ENCODE peak calls at places on chromosome 10, in ten cellular contexts. T, M, R, K, W, E, P, F, C and Q are unnamed samples.

GRCh38 chr10:43685744-43686143 is 37.1 kb upstream of the ZNF32 start:
- DNase-seq in T (no peak), M (no peak), R (no peak), K (no peak), W (no peak), E (no peak), P (no peak), F (no peak), C (no peak), Q (no peak)

GRCh38 chr10:26217396-26218105 is 977 bp downstream of the GAD2 start:
- DNase-seq in T (no peak), M (no peak), R (no peak), K (no peak), W (no peak), E (no peak), P (no peak), F (peak), C (no peak), Q (no peak)

GRCh38 chr10:110992011-110992800 is 72.8 kb downstream of the SHOC2 start:
- DNase-seq in T (no peak), M (peak), R (no peak), K (no peak), W (no peak), E (peak), P (peak), F (no peak), C (peak), Q (no peak)

GRCh38 chr10:1360581-1361164 is 304.5 kb downstream of the WDR37 start:
- DNase-seq in T (no peak), M (peak), R (no peak), K (no peak), W (no peak), E (no peak), P (no peak), F (peak), C (no peak), Q (no peak)

GRCh38 chr10:82496114-82496513 is 621.1 kb downstream of the NRG3 start:
- DNase-seq in T (no peak), M (no peak), R (no peak), K (no peak), W (no peak), E (no peak), P (no peak), F (no peak), C (no peak), Q (no peak)

GRCh38 chr10:97355571-97355975 is 21.0 kb upstream of the FRAT2 start:
- DNase-seq in T (no peak), M (no peak), R (no peak), K (no peak), W (peak), E (peak), P (no peak), F (peak), C (no peak), Q (no peak)

GRCh38 chr10:13809447-13809846 is 222.7 kb downstream of the PRPF18 start:
- DNase-seq in T (no peak), M (no peak), R (no peak), K (no peak), W (no peak), E (no peak), P (no peak), F (peak), C (no peak), Q (no peak)

GRCh38 chr10:112565434-112566053 is 118.5 kb downstream of the VTI1A start:
- DNase-seq in T (no peak), M (peak), R (peak), K (no peak), W (peak), E (peak), P (peak), F (peak), C (peak), Q (no peak)

GRCh38 chr10:5033061-5033770 is 29.6 kb upstream of the AKR1C2 start:
- DNase-seq in T (peak), M (peak), R (peak), K (no peak), W (no peak), E (peak), P (no peak), F (no peak), C (peak), Q (no peak)

GRCh38 chr10:74058658-74059057 is 60.7 kb downstream of the VCL start:
- DNase-seq in T (no peak), M (no peak), R (no peak), K (no peak), W (no peak), E (no peak), P (peak), F (peak), C (no peak), Q (no peak)

GRCh38 chr10:50419091-50419490 is 167.8 kb upstream of the ASAH2 start:
- DNase-seq in T (no peak), M (no peak), R (no peak), K (no peak), W (no peak), E (no peak), P (no peak), F (no peak), C (no peak), Q (no peak)

GRCh38 chr10:60664859-60665258 is 113.4 kb upstream of the CDK1 start:
- DNase-seq in T (no peak), M (peak), R (peak), K (no peak), W (no peak), E (peak), P (no peak), F (no peak), C (peak), Q (no peak)

GRCh38 chr10:44300666-44301649 is 83.9 kb downstream of the CXCL12 start:
- DNase-seq in T (peak), M (peak), R (peak), K (no peak), W (no peak), E (peak), P (peak), F (no peak), C (peak), Q (no peak)

GRCh38 chr10:50392426-50392825 is 141.1 kb upstream of the ASAH2 start:
- DNase-seq in T (no peak), M (no peak), R (no peak), K (no peak), W (no peak), E (no peak), P (no peak), F (peak), C (no peak), Q (no peak)

GRCh38 chr10:49645417-49646255 is 31.8 kb downstream of the CHAT start:
- DNase-seq in T (no peak), M (no peak), R (no peak), K (no peak), W (no peak), E (peak), P (no peak), F (no peak), C (no peak), Q (no peak)

GRCh38 chr10:47160967-47161366 is 139.0 kb upstream of the GDF10 start:
- DNase-seq in T (no peak), M (no peak), R (no peak), K (no peak), W (no peak), E (no peak), P (no peak), F (no peak), C (no peak), Q (no peak)

GRCh38 chr10:86953747-86954680 is 3.4 kb downstream of the MMRN2 start:
- DNase-seq in T (no peak), M (peak), R (no peak), K (peak), W (peak), E (peak), P (no peak), F (peak), C (peak), Q (no peak)

GRCh38 chr10:71075066-71075758 is 137.2 kb upstream of the UNC5B start:
- DNase-seq in T (no peak), M (no peak), R (no peak), K (peak), W (peak), E (no peak), P (no peak), F (no peak), C (no peak), Q (no peak)

GRCh38 chr10:71357792-71358265 is 38.8 kb downstream of the SLC29A3 start:
- DNase-seq in T (no peak), M (no peak), R (no peak), K (no peak), W (no peak), E (no peak), P (no peak), F (peak), C (peak), Q (no peak)

GRCh38 chr10:102140913-102141540 is 8.2 kb downstream of the PPRC1 start:
- DNase-seq in T (no peak), M (no peak), R (no peak), K (no peak), W (no peak), E (no peak), P (no peak), F (no peak), C (no peak), Q (no peak)

GRCh38 chr10:106401161-106401560 is 763.3 kb downstream of the SORCS1 start:
- DNase-seq in T (no peak), M (peak), R (no peak), K (no peak), W (no peak), E (peak), P (no peak), F (no peak), C (peak), Q (no peak)
- TF ChIP-seq CTCF in T (no peak), M (peak), R (peak), K (no peak), W (no peak), E (peak), P (no peak), F (peak), C (peak), Q (no peak)

DNA sequence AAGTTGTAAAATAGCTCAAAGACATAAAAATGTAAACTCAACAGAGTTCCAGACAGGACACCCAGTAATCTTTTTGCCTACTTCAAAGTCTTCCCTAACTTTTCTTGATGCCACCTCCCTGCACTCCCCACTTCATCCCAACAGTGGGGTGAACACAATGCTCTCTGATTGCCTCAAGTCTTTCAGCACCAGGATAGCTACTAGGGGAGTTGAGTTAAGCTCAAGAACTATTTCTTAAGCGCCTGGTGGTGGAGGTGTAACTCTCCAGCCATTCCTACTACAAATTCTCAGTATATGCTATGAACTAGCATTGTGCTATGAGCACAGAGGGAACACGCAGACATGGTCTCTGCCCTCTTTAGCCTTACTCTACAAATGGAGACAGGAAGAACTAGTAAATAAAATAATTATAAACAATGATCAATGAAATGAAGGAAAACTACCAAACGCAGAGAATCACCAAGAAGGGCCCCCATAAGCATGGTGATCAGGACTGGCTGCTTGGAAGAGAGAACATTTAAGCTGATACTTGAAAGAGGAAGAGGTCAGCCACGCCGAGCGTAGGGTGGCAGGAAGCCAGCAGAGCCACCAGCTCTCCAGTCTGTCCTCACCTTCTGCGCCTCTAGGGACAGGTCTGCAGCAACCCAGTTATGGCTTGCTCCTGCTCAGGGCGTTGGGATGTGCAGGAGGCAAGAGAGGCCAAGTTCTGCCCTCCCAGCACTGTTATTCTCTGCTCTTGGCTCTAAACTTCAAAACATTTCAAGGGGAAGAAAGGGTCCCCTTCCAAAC is 16.7 kb upstream of the FRA10AC1 start:
- DNase-seq in T (no peak), M (no peak), R (no peak), K (peak), W (peak), E (no peak), P (peak), F (no peak), C (no peak), Q (no peak)
- TF ChIP-seq CTCF in T (no peak), M (no peak), R (no peak), K (no peak), W (no peak), E (no peak), P (no peak), F (no peak), C (no peak), Q (no peak)

GRCh38 chr10:78515037-78515872 is 481.6 kb downstream of the RPS24 start:
- DNase-seq in T (no peak), M (no peak), R (no peak), K (peak), W (peak), E (no peak), P (no peak), F (no peak), C (no peak), Q (no peak)
- TF ChIP-seq CTCF in T (no peak), M (no peak), R (no peak), K (no peak), W (no peak), E (no peak), P (no peak), F (no peak), C (no peak), Q (no peak)

GRCh38 chr10:42380926-42381547 is 257.3 kb downstream of the ZNF33B start:
- DNase-seq in T (no peak), M (no peak), R (no peak), K (no peak), W (no peak), E (no peak), P (no peak), F (no peak), C (no peak), Q (no peak)
- TF ChIP-seq CTCF in T (no peak), M (no peak), R (no peak), K (no peak), W (no peak), E (no peak), P (no peak), F (no peak), C (no peak), Q (no peak)